ENCODE peak calls at places on chromosomes 13 and 19, in ten cellular contexts. D is amniotic epithelial cell; G is progenitor cell of endocrine pancreas; F is heart left ventricle; U is NCI-H1436; Y is RCC 7860; P is GM06990; N is activated naive CD8-positive, alpha-beta T cell treated with anti-CD3 and anti-CD28 coated beads, Interleukin-2, amount 50 U/mL, for 24 hours; Z is AG04450; O is NCI-H1694 treated with DMSO at 0.1 percent for 48 hours. E is an unnamed sample.
A peak's percentile ranks its signal among the peaks of the same experiment; 100 is the strongest.

GRCh38 chr19:40489882-40490230 is 23.1 kb downstream of the SPTBN4 start:
- DNase-seq in D (no peak), G (no peak), F (no peak), U (no peak), Y (no peak), P (no peak), N (no peak), Z (no peak), O (no peak), E (no peak)

GRCh38 chr19:18457478-18458331 is 19.8 kb upstream of the ISYNA1 start:
- DNase-seq in D (no peak), G (no peak), F (no peak), U (no peak), Y (no peak), P (no peak), N (no peak), Z (no peak), O (no peak), E (no peak)

GRCh38 chr19:43465468-43466120 is at the start of gene LYPD3:
- DNase-seq in D (peak; percentile 34), G (no peak), F (no peak), U (no peak), Y (no peak), P (no peak), N (no peak), Z (no peak), O (no peak), E (no peak)

GRCh38 chr13:106302011-106302410 is 233.5 kb downstream of the EFNB2 start:
- DNase-seq in D (no peak), G (no peak), F (no peak), U (no peak), Y (no peak), P (no peak), N (no peak), Z (no peak), O (no peak), E (no peak)

GRCh38 chr19:2887391-2887914 is 13.3 kb upstream of the ZNF57 start:
- DNase-seq in D (peak; percentile 64), G (no peak), F (no peak), U (peak; percentile 28), Y (peak; percentile 65), P (no peak), N (no peak), Z (peak; percentile 27), O (peak; percentile 80), E (peak; percentile 74)

GRCh38 chr19:45528744-45529453 is 21.6 kb downstream of the VASP start:
- DNase-seq in D (peak; percentile 34), G (peak; percentile 49), F (no peak), U (peak; percentile 49), Y (no peak), P (peak; percentile 44), N (no peak), Z (no peak), O (no peak), E (no peak)

GRCh38 chr13:21399741-21400140 is 59.4 kb downstream of the ZDHHC20 start:
- DNase-seq in D (no peak), G (no peak), F (no peak), U (no peak), Y (no peak), P (no peak), N (no peak), Z (no peak), O (no peak), E (peak; percentile 96)

GRCh38 chr19:10812196-10812595 is 23.8 kb downstream of the TMED1 start:
- DNase-seq in D (no peak), G (no peak), F (no peak), U (no peak), Y (no peak), P (no peak), N (no peak), Z (no peak), O (no peak), E (no peak)

GRCh38 chr13:80989770-80990169 is 648.8 kb upstream of the SPRY2 start:
- DNase-seq in D (no peak), G (no peak), F (no peak), U (no peak), Y (no peak), P (no peak), N (no peak), Z (no peak), O (no peak), E (peak; percentile 23)

GRCh38 chr13:110617326-110618072 is 2.2 kb downstream of the NAXD start:
- DNase-seq in D (peak; percentile 90), G (no peak), F (no peak), U (no peak), Y (no peak), P (no peak), N (no peak), Z (peak; percentile 79), O (no peak), E (no peak)

GRCh38 chr19:44684892-44685847 is 13.8 kb upstream of the CEACAM16 start:
- DNase-seq in D (peak; percentile 96), G (no peak), F (peak; percentile 43), U (no peak), Y (peak; percentile 70), P (no peak), N (peak; percentile 26), Z (peak; percentile 54), O (no peak), E (peak; percentile 61)

GRCh38 chr19:41808663-41809566 is 12.5 kb downstream of the CEACAM3 start:
- DNase-seq in D (no peak), G (no peak), F (peak; percentile 30), U (no peak), Y (no peak), P (no peak), N (no peak), Z (no peak), O (no peak), E (no peak)

GRCh38 chr19:39218230-39219007 is 14.4 kb upstream of the SYCN start:
- DNase-seq in D (no peak), G (no peak), F (no peak), U (no peak), Y (no peak), P (no peak), N (no peak), Z (no peak), O (no peak), E (no peak)

GRCh38 chr19:19067276-19068072 is 3.7 kb downstream of the SLC25A42 start:
- DNase-seq in D (no peak), G (no peak), F (no peak), U (no peak), Y (no peak), P (no peak), N (no peak), Z (no peak), O (peak; percentile 41), E (no peak)

GRCh38 chr13:30142502-30143211 is 164.7 kb downstream of the KATNAL1 start:
- DNase-seq in D (peak; percentile 97), G (no peak), F (no peak), U (no peak), Y (peak; percentile 94), P (peak; percentile 59), N (no peak), Z (peak; percentile 97), O (no peak), E (peak; percentile 86)

GRCh38 chr19:34960103-34960805 is 3.8 kb downstream of the ZNF792 start:
- DNase-seq in D (peak; percentile 70), G (no peak), F (no peak), U (no peak), Y (peak; percentile 98), P (no peak), N (no peak), Z (peak; percentile 11), O (no peak), E (no peak)

GRCh38 chr19:1370579-1371361 is 12.9 kb upstream of the NDUFS7 start:
- DNase-seq in D (no peak), G (no peak), F (no peak), U (no peak), Y (no peak), P (no peak), N (no peak), Z (no peak), O (no peak), E (no peak)

GRCh38 chr13:25455146-25455545 is 83.4 kb downstream of the ATP8A2 start:
- DNase-seq in D (peak; percentile 48), G (no peak), F (no peak), U (no peak), Y (peak; percentile 22), P (no peak), N (no peak), Z (no peak), O (no peak), E (no peak)

GRCh38 chr19:15672580-15673175 is at the start of gene CYP4F12:
- DNase-seq in D (peak; percentile 1), G (no peak), F (peak; percentile 89), U (no peak), Y (no peak), P (no peak), N (peak; percentile 13), Z (no peak), O (no peak), E (no peak)

GRCh38 chr19:41753159-41753558 is 2.2 kb upstream of the CEACAM6 start:
- DNase-seq in D (no peak), G (no peak), F (no peak), U (peak; percentile 55), Y (no peak), P (peak; percentile 44), N (peak; percentile 83), Z (no peak), O (peak; percentile 4), E (no peak)

GRCh38 chr13:43348397-43348796 is 325.0 kb downstream of the DNAJC15 start:
- DNase-seq in D (peak; percentile 55), G (no peak), F (no peak), U (no peak), Y (peak; percentile 18), P (no peak), N (no peak), Z (no peak), O (no peak), E (peak; percentile 4)

GRCh38 chr13:33560722-33561121 is 257.2 kb upstream of the RFC3 start:
- DNase-seq in D (peak; percentile 9), G (no peak), F (no peak), U (no peak), Y (no peak), P (no peak), N (no peak), Z (no peak), O (no peak), E (no peak)

E was measured in foreskin melanocyte.